ENCODE peak calls at places on chromosomes 1 and 21, in four cellular contexts. I, O, W and F are unnamed samples.
A peak's percentile ranks its signal among the peaks of the same experiment; 100 is the strongest.

GRCh38 chr1:209511169-209511568 is 72.3 kb upstream of the CAMK1G start:
- DNase-seq in W (no peak), I (no peak), O (no peak), F (no peak)

GRCh38 chr21:40404319-40404906 is 442.5 kb downstream of the DSCAM start:
- DNase-seq in I (no peak), O (no peak), W (no peak), F (no peak)

GRCh38 chr1:924619-925323 is 1.0 kb downstream of the SAMD11 start:
- DNase-seq in I (no peak), W (peak; percentile 22), O (no peak), F (no peak)

GRCh38 chr1:171644805-171645483 is 7.5 kb downstream of the MYOC start:
- DNase-seq in O (peak; percentile 57), I (peak; percentile 86), W (peak; percentile 83), F (peak; percentile 95)

GRCh38 chr1:10319750-10320149 is 79.1 kb upstream of the PGD start:
- DNase-seq in I (no peak), O (no peak), W (peak; percentile 3), F (no peak)

GRCh38 chr1:62076286-62076685 is 118.4 kb upstream of the L1TD1 start:
- DNase-seq in O (no peak), W (no peak), I (no peak), F (no peak)

GRCh38 chr1:163668472-163668871 is 346.7 kb downstream of the NUF2 start:
- DNase-seq in O (no peak), I (no peak), W (no peak), F (no peak)

GRCh38 chr1:179921981-179922380 is 32.6 kb upstream of the CEP350 start:
- DNase-seq in W (no peak), O (no peak), I (no peak), F (no peak)

GRCh38 chr1:195466639-195467038 is 1141.6 kb downstream of the KCNT2 start:
- DNase-seq in O (no peak), W (no peak), I (no peak), F (no peak)

GRCh38 chr1:170927955-170928850 is 7.1 kb upstream of the MROH9 start:
- DNase-seq in O (no peak), I (no peak), W (no peak), F (no peak)

GRCh38 chr1:172460901-172461315 is 17.0 kb upstream of the PIGC start:
- DNase-seq in I (no peak), O (no peak), W (no peak), F (peak; percentile 37)

GRCh38 chr1:58804853-58805252 is 21.0 kb upstream of the JUN start:
- DNase-seq in W (no peak), O (no peak), I (no peak), F (peak; percentile 18)

GRCh38 chr1:230851291-230851691 is 17.0 kb downstream of the C1orf198 start:
- DNase-seq in O (no peak), W (no peak), I (peak; percentile 52), F (peak; percentile 99)

GRCh38 chr1:178282949-178283367 is 189.1 kb downstream of the RASAL2 start:
- DNase-seq in W (peak; percentile 67), O (no peak), I (no peak), F (no peak)

GRCh38 chr1:51567653-51568052 is 48.6 kb upstream of the EPS15 start:
- DNase-seq in I (no peak), W (no peak), O (no peak), F (no peak)

GRCh38 chr21:34177919-34178567 is 104.7 kb downstream of the MRPS6 start:
- DNase-seq in O (no peak), I (no peak), W (no peak), F (no peak)

GRCh38 chr1:152029144-152029936 is 7.5 kb downstream of the S100A11 start:
- DNase-seq in O (no peak), I (no peak), W (no peak), F (no peak)

GRCh38 chr1:33429846-33430750 is 797 bp downstream of the PHC2 start:
- DNase-seq in I (no peak), W (no peak), O (peak; percentile 32), F (peak; percentile 23)

GRCh38 chr1:109272831-109273547 is 10.0 kb downstream of the PSRC1 start:
- DNase-seq in O (no peak), I (no peak), W (no peak), F (peak; percentile 32)

GRCh38 chr1:20729990-20730689 is 2.4 kb downstream of the SH2D5 start:
- DNase-seq in W (no peak), I (no peak), O (no peak), F (peak; percentile 3)

GRCh38 chr1:93552751-93553455 is 105.0 kb downstream of the FNBP1L start:
- DNase-seq in W (peak; percentile 42), O (no peak), I (peak; percentile 12), F (no peak)

GRCh38 chr1:2603521-2604155 is 17.1 kb downstream of the PRXL2B start:
- DNase-seq in I (no peak), O (no peak), W (no peak), F (no peak)

GRCh38 chr1:21921100-21921875 is 15.8 kb downstream of the HSPG2 start:
- DNase-seq in I (no peak), O (no peak), W (no peak), F (peak; percentile 24)

GRCh38 chr1:44316231-44316759 is 38.8 kb downstream of the ERI3 start:
- DNase-seq in O (no peak), W (peak; percentile 26), I (no peak), F (no peak)

GRCh38 chr1:43270421-43271095 is 775 bp downstream of the TMEM125 start:
- DNase-seq in W (no peak), I (peak; percentile 97), O (peak; percentile 71), F (peak; percentile 89)

GRCh38 chr1:218274551-218274950 is 10.5 kb upstream of the RRP15 start:
- DNase-seq in W (no peak), I (no peak), O (no peak), F (no peak)

GRCh38 chr1:37808369-37809319 is 636 bp upstream of the YRDC start:
- DNase-seq in I (no peak), O (peak; percentile 62), W (peak; percentile 60), F (peak; percentile 74)

GRCh38 chr1:22261580-22261979 is 118.7 kb upstream of the WNT4 start:
- DNase-seq in O (no peak), W (no peak), I (no peak), F (no peak)

GRCh38 chr1:244730153-244730933 is 77.4 kb downstream of the DESI2 start:
- DNase-seq in W (no peak), O (peak; percentile 30), I (no peak), F (peak; percentile 59)

GRCh38 chr1:212359794-212360479 is 54.7 kb downstream of the PACC1 start:
- DNase-seq in W (no peak), O (no peak), I (no peak), F (no peak)

GRCh38 chr1:87816646-87817045 is 488.0 kb downstream of the LMO4 start:
- DNase-seq in I (no peak), O (no peak), W (no peak), F (peak; percentile 5)